ENCODE peak calls at places on chromosomes 12 and 14, in six cellular contexts. J is suprapubic skin, B is mucosa of descending colon, Y is kidney epithelial cell, D is A549, P is AG09309. M is an unnamed sample.

GRCh38 chr14:50726372-50727107 is 58.4 kb upstream of the SAV1 start:
- DNase-seq in D (no peak), J (no peak), P (peak), B (no peak), Y (peak), M (no peak)

GRCh38 chr14:33475623-33476022 is 475.3 kb downstream of the EGLN3 start:
- DNase-seq in B (no peak), Y (peak), D (peak), J (no peak), P (no peak), M (peak)

GRCh38 chr12:108827941-108828340 is 29.4 kb downstream of the SSH1 start:
- DNase-seq in J (no peak), Y (no peak), B (no peak), D (no peak), P (no peak), M (no peak)

GRCh38 chr12:116406529-116406928 is 129.0 kb upstream of the MED13L start:
- DNase-seq in P (peak), D (peak), Y (no peak), B (peak), J (peak), M (peak)

GRCh38 chr14:91893659-91894058 is 26.3 kb upstream of the TC2N start:
- DNase-seq in B (no peak), P (no peak), J (no peak), D (no peak), Y (no peak), M (no peak)

GRCh38 chr14:53217283-53217994 is 64.3 kb upstream of the DDHD1 start:
- DNase-seq in P (no peak), Y (peak), J (peak), B (peak), D (peak), M (no peak)

GRCh38 chr12:104578453-104578852 is 121.7 kb downstream of the CHST11 start:
- DNase-seq in B (no peak), D (peak), P (peak), J (no peak), Y (peak), M (no peak)

GRCh38 chr14:100117647-100118376 is 41.6 kb downstream of the DEGS2 start:
- DNase-seq in J (no peak), P (no peak), B (peak), D (no peak), Y (no peak), M (no peak)

GRCh38 chr12:51621155-51621922 is 30.3 kb downstream of the SCN8A start:
- DNase-seq in D (no peak), P (peak), J (no peak), Y (no peak), B (no peak), M (no peak)

GRCh38 chr12:59166457-59166856 is 246.2 kb upstream of the LRIG3 start:
- DNase-seq in P (no peak), D (no peak), J (no peak), Y (no peak), B (no peak), M (no peak)

GRCh38 chr14:101232340-101233015 is 328.8 kb upstream of the DIO3 start:
- DNase-seq in Y (no peak), J (peak), P (no peak), B (no peak), D (no peak), M (no peak)

GRCh38 chr12:104938371-104938770 is 19.7 kb downstream of the SLC41A2 start:
- DNase-seq in Y (no peak), P (no peak), J (no peak), B (no peak), D (no peak), M (no peak)

GRCh38 chr14:30440986-30441385 is 118.0 kb upstream of the G2E3 start:
- DNase-seq in J (no peak), P (peak), Y (no peak), D (no peak), B (no peak), M (no peak)

GRCh38 chr12:30862486-30862885 is 64.1 kb upstream of the TSPAN11 start:
- DNase-seq in Y (no peak), P (no peak), B (no peak), D (no peak), J (no peak), M (no peak)

GRCh38 chr14:92321701-92322100 is 1.3 kb upstream of the SLC24A4 start:
- DNase-seq in P (no peak), J (no peak), Y (no peak), B (no peak), D (no peak), M (no peak)

GRCh38 chr14:73888971-73889370 is 2.3 kb downstream of the ZNF410 start:
- DNase-seq in Y (no peak), P (peak), D (no peak), B (no peak), J (no peak), M (no peak)

GRCh38 chr12:66688836-66689439 is 10.1 kb upstream of the GRIP1 start:
- DNase-seq in P (no peak), B (no peak), J (no peak), D (peak), Y (no peak), M (no peak)

GRCh38 chr14:59352951-59353350 is 112.2 kb downstream of the GPR135 start:
- DNase-seq in P (no peak), J (no peak), B (no peak), D (no peak), Y (no peak), M (no peak)

GRCh38 chr12:69687390-69687789 is 11.7 kb downstream of the BEST3 start:
- DNase-seq in Y (no peak), J (no peak), P (no peak), D (no peak), B (no peak), M (no peak)

DNA sequence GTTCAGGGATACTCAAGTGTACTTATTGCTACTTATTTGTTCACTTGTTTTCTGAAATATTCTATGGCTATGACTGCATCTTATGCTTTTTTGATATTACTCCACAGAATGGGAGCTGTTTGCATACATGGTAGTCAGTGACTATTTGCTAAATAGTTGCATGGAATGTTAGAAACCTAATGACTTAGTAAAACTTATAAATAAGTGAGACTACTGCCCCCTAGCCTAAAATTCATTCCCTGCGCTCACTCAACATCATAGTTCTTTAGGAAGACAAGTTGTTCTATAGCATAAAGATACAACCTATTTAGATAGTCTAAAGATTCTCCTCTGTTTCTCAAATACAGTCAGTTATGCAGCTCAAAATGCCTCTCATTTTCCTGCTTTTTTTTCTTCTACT is 305.5 kb downstream of the CEP128 start:
- DNase-seq in J (no peak), Y (no peak), B (no peak), P (no peak), D (peak), M (no peak)
- TF ChIP-seq CTCF in J (no peak), Y (peak), B (no peak), P (peak), D (peak), M (peak)

DNA sequence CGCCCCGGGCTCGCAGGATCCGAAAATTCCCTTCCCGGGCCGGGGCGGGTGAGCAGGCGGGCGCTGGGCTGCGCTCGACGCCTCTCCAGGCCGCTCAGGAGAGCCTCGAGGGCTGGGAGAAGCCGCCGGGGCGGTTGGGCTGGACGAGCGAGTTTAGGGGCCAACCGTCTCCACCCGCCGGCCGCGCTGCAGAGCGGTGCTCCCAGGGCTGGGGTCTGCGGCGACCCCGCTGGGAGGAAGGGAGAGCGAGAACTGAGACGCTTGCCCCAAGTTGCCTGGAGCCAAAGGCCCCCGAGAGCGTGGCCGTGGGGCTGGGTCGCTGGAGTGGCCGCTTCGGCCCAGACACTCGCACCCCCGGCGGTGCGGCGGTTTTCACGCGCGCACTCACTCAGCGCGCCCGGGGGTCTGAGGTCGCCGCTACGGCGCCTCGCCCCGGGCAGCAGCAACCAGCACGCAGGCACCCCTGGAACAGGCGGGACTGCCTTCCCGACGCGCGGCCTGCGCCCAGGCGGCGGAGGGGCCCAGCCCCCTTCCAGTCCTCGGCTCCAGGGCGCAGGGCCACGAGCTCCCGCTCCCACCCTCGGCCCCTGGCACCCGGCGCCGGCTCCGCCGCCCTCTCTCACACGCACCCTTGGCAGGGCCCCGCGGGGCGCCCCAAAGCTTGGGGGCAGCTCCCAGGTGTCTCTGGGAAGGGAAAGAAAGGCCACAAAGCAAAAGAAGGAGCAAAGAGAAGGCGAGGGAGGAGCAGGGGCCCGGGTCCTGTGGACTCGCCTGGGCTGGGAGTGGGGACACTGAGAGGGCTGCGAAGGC is 586 bp upstream of the EFS start:
- DNase-seq in Y (no peak), J (peak), P (no peak), D (no peak), B (no peak), M (no peak)
- H3K4me3 ChIP-seq in Y (peak), J (peak), P (peak), D (no peak), B (no peak), M (no peak)

DNA sequence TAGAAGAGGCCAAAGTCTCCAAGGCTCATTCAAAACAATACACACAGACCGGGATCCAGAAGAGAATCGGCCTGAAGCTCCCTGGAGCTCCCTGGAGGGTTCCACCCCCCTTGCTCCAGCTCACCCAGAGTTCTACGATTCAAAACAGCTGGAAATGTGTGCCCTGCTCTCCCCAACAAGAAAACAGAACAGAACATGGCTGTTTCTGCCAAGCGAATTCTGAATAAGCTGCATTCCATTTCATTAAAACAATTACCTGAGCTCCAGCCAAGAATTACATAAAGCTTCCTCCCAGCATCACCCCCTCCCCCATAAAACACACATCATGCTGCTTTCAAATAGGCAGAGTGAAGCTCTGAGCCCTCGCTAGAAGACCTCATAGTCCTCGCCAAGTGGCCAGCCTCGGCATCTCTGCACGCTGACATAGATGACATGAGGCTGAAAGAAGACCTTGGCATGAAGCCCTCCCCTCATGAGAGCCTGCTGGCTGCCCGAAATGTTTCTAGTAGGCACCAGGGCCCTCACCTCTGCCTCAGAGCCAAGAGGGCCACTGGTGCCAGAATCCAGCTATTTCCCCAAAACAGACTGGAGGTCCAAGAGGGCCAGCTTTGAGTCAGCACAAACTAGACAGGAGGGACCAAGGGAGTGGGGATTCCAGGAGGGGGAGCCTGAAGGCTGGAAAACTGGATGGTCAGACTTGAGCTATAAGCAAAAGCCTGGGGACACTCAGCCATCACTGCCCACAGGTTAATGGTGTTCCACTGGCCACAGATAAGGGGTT is 8.3 kb downstream of the PXN start:
- DNase-seq in B (no peak), Y (no peak), D (no peak), J (no peak), P (peak), M (no peak)
- TF ChIP-seq CTCF in B (no peak), Y (no peak), D (no peak), J (no peak), P (no peak), M (no peak)

DNA sequence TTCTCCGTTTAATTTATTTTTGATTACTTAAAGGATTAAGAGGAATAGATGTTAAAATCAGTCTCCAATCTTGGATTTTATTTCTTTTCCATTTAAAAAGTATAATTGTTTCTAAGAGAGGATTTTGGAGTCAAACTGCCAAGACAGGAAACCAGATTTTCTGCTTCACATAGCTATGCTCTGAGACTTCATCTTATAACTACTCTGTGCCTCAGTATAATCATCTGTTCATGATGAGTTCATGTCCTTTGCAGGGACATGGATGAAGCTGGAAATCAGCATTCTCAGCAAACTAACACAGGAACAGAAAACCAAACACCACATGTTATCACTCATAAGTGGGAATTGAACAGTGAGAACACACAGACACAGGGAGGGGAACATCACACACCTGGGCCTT is 9.0 kb upstream of the TAS2R31 start:
- DNase-seq in Y (no peak), P (no peak), J (no peak), B (no peak), D (no peak), M (no peak)
- H3K4me3 ChIP-seq in Y (no peak), P (no peak), J (no peak), B (no peak), D (no peak), M (no peak)

GRCh38 chr14:75142494-75142893 is 15.6 kb upstream of the NEK9 start:
- DNase-seq in J (no peak), Y (no peak), D (no peak), P (no peak), B (no peak), M (no peak)

GRCh38 chr14:75144944-75145343 is 18.1 kb upstream of the NEK9 start:
- DNase-seq in D (no peak), P (no peak), J (no peak), Y (no peak), B (no peak), M (no peak)

GRCh38 chr14:75143761-75144527 is 17.1 kb upstream of the NEK9 start:
- DNase-seq in Y (no peak), P (no peak), J (no peak), B (no peak), D (no peak), M (no peak)

GRCh38 chr14:75150150-75150549 is 23.3 kb upstream of the NEK9 start:
- DNase-seq in Y (no peak), P (no peak), D (peak), B (no peak), J (no peak), M (no peak)

GRCh38 chr14:75147423-75148071 is 20.7 kb upstream of the NEK9 start:
- DNase-seq in P (peak), J (peak), Y (no peak), B (peak), D (peak), M (no peak)
- TF ChIP-seq CTCF in P (peak), J (peak), Y (peak), B (peak), D (no peak), M (peak)

GRCh38 chr12:22374499-22374898 is 40.0 kb upstream of the ST8SIA1 start:
- DNase-seq in B (no peak), J (no peak), P (no peak), D (no peak), Y (no peak), M (no peak)

GRCh38 chr12:22377731-22378496 is 43.4 kb upstream of the ST8SIA1 start:
- DNase-seq in J (no peak), B (no peak), D (no peak), P (no peak), Y (no peak), M (no peak)

GRCh38 chr12:22380029-22380428 is 45.5 kb upstream of the ST8SIA1 start:
- DNase-seq in D (no peak), Y (no peak), P (no peak), J (no peak), B (no peak), M (no peak)
- H3K4me3 ChIP-seq in D (no peak), Y (no peak), P (no peak), J (no peak), B (no peak), M (no peak)